ENCODE peak calls at places on chromosomes 13 and 19, in nine cellular contexts. One of them, this sample, is unnamed. For H3K36me3, the result is how much of the 10 kb centered on the place peaks cover.

GRCh38 chr19:55319786-55320185 is 5.4 kb downstream of the TMEM150B start:
- DNase-seq in thoracic aorta: no peak
- DNase-seq in lung: no peak
- DNase-seq in A673: peak
- DNase-seq in fibroblast of lung: peak
- DNase-seq in MG63: peak
- DNase-seq in GM23248: peak
- DNase-seq in brain microvascular endothelial cell: peak
- DNase-seq in transverse colon: no peak
- DNase-seq in this sample: peak

GRCh38 chr19:7917292-7918061 is 2.7 kb upstream of the SNAPC2 start:
- DNase-seq in thoracic aorta: no peak
- DNase-seq in lung: no peak
- DNase-seq in A673: peak
- DNase-seq in fibroblast of lung: peak
- DNase-seq in MG63: no peak
- DNase-seq in GM23248: peak
- DNase-seq in brain microvascular endothelial cell: peak
- DNase-seq in transverse colon: peak
- DNase-seq in this sample: peak

GRCh38 chr19:17420267-17420924 is 549 bp downstream of the MVB12A start:
- DNase-seq in thoracic aorta: no peak
- DNase-seq in lung: no peak
- DNase-seq in A673: no peak
- DNase-seq in fibroblast of lung: peak
- DNase-seq in MG63: peak
- DNase-seq in GM23248: peak
- DNase-seq in brain microvascular endothelial cell: no peak
- DNase-seq in transverse colon: peak
- DNase-seq in this sample: peak

GRCh38 chr19:15161028-15161984 is 39.5 kb downstream of the NOTCH3 start:
- DNase-seq in thoracic aorta: no peak
- DNase-seq in lung: no peak
- DNase-seq in A673: peak
- DNase-seq in fibroblast of lung: peak
- DNase-seq in MG63: no peak
- DNase-seq in GM23248: peak
- DNase-seq in brain microvascular endothelial cell: no peak
- DNase-seq in transverse colon: no peak
- DNase-seq in this sample: no peak

GRCh38 chr13:49536144-49536873 is 40.6 kb downstream of the PHF11 start:
- DNase-seq in thoracic aorta: no peak
- DNase-seq in lung: no peak
- DNase-seq in A673: no peak
- DNase-seq in fibroblast of lung: no peak
- DNase-seq in MG63: no peak
- DNase-seq in GM23248: no peak
- DNase-seq in brain microvascular endothelial cell: no peak
- DNase-seq in transverse colon: no peak
- DNase-seq in this sample: no peak

GRCh38 chr19:1288528-1289394 is 3.1 kb downstream of the EFNA2 start:
- DNase-seq in thoracic aorta: no peak
- DNase-seq in lung: no peak
- DNase-seq in A673: no peak
- DNase-seq in fibroblast of lung: no peak
- DNase-seq in MG63: no peak
- DNase-seq in GM23248: no peak
- DNase-seq in brain microvascular endothelial cell: no peak
- DNase-seq in transverse colon: no peak
- DNase-seq in this sample: no peak

GRCh38 chr19:39339636-39340035 is 2.6 kb upstream of the SAMD4B start:
- DNase-seq in thoracic aorta: no peak
- DNase-seq in lung: no peak
- DNase-seq in A673: no peak
- DNase-seq in fibroblast of lung: no peak
- DNase-seq in MG63: no peak
- DNase-seq in GM23248: no peak
- DNase-seq in brain microvascular endothelial cell: no peak
- DNase-seq in transverse colon: no peak
- DNase-seq in this sample: no peak

GRCh38 chr19:41706741-41707501 is 1.5 kb upstream of the CEACAM5 start:
- DNase-seq in thoracic aorta: no peak
- DNase-seq in lung: peak
- DNase-seq in A673: peak
- DNase-seq in fibroblast of lung: no peak
- DNase-seq in MG63: peak
- DNase-seq in GM23248: peak
- DNase-seq in brain microvascular endothelial cell: no peak
- DNase-seq in transverse colon: peak
- DNase-seq in this sample: peak

GRCh38 chr13:95494082-95494681 is 58.3 kb upstream of the CLDN10 start:
- DNase-seq in thoracic aorta: no peak
- DNase-seq in lung: no peak
- DNase-seq in A673: peak
- DNase-seq in fibroblast of lung: peak
- DNase-seq in MG63: no peak
- DNase-seq in GM23248: peak
- DNase-seq in brain microvascular endothelial cell: peak
- DNase-seq in transverse colon: no peak
- DNase-seq in this sample: peak

GRCh38 chr13:27338816-27339215 is 68.2 kb downstream of the RASL11A start:
- DNase-seq in thoracic aorta: no peak
- DNase-seq in lung: no peak
- DNase-seq in A673: peak
- DNase-seq in fibroblast of lung: no peak
- DNase-seq in MG63: no peak
- DNase-seq in GM23248: peak
- DNase-seq in brain microvascular endothelial cell: no peak
- DNase-seq in transverse colon: no peak
- DNase-seq in this sample: peak

GRCh38 chr13:36094478-36094877 is 36.7 kb downstream of the DCLK1 start:
- DNase-seq in thoracic aorta: no peak
- DNase-seq in lung: no peak
- DNase-seq in A673: peak
- DNase-seq in fibroblast of lung: no peak
- DNase-seq in MG63: no peak
- DNase-seq in GM23248: no peak
- DNase-seq in brain microvascular endothelial cell: no peak
- DNase-seq in transverse colon: no peak
- DNase-seq in this sample: no peak

GRCh38 chr19:33426621-33427475 is 53.3 kb downstream of the CEBPG start:
- DNase-seq in thoracic aorta: no peak
- DNase-seq in lung: no peak
- DNase-seq in A673: no peak
- DNase-seq in fibroblast of lung: no peak
- DNase-seq in MG63: no peak
- DNase-seq in GM23248: no peak
- DNase-seq in brain microvascular endothelial cell: no peak
- DNase-seq in transverse colon: no peak
- DNase-seq in this sample: no peak

GRCh38 chr13:111187879-111188643 is 73.0 kb downstream of the ARHGEF7 start:
- DNase-seq in thoracic aorta: no peak
- DNase-seq in lung: no peak
- DNase-seq in A673: no peak
- DNase-seq in fibroblast of lung: peak
- DNase-seq in MG63: no peak
- DNase-seq in GM23248: peak
- DNase-seq in brain microvascular endothelial cell: no peak
- DNase-seq in transverse colon: no peak
- DNase-seq in this sample: no peak

GRCh38 chr13:97720881-97721280 is 232.6 kb upstream of the IPO5 start:
- DNase-seq in thoracic aorta: no peak
- DNase-seq in lung: no peak
- DNase-seq in A673: no peak
- DNase-seq in fibroblast of lung: no peak
- DNase-seq in MG63: no peak
- DNase-seq in GM23248: no peak
- DNase-seq in brain microvascular endothelial cell: no peak
- DNase-seq in transverse colon: no peak
- DNase-seq in this sample: no peak

GRCh38 chr19:13600802-13601201 is 94.5 kb upstream of the CACNA1A start:
- DNase-seq in thoracic aorta: no peak
- DNase-seq in lung: no peak
- DNase-seq in A673: no peak
- DNase-seq in fibroblast of lung: no peak
- DNase-seq in MG63: no peak
- DNase-seq in GM23248: no peak
- DNase-seq in brain microvascular endothelial cell: no peak
- DNase-seq in transverse colon: no peak
- DNase-seq in this sample: no peak

GRCh38 chr19:49829200-49829599 is 11.1 kb downstream of the MED25 start:
- DNase-seq in thoracic aorta: no peak
- DNase-seq in lung: no peak
- DNase-seq in A673: no peak
- DNase-seq in fibroblast of lung: no peak
- DNase-seq in MG63: no peak
- DNase-seq in GM23248: no peak
- DNase-seq in brain microvascular endothelial cell: no peak
- DNase-seq in transverse colon: no peak
- DNase-seq in this sample: no peak

DNA sequence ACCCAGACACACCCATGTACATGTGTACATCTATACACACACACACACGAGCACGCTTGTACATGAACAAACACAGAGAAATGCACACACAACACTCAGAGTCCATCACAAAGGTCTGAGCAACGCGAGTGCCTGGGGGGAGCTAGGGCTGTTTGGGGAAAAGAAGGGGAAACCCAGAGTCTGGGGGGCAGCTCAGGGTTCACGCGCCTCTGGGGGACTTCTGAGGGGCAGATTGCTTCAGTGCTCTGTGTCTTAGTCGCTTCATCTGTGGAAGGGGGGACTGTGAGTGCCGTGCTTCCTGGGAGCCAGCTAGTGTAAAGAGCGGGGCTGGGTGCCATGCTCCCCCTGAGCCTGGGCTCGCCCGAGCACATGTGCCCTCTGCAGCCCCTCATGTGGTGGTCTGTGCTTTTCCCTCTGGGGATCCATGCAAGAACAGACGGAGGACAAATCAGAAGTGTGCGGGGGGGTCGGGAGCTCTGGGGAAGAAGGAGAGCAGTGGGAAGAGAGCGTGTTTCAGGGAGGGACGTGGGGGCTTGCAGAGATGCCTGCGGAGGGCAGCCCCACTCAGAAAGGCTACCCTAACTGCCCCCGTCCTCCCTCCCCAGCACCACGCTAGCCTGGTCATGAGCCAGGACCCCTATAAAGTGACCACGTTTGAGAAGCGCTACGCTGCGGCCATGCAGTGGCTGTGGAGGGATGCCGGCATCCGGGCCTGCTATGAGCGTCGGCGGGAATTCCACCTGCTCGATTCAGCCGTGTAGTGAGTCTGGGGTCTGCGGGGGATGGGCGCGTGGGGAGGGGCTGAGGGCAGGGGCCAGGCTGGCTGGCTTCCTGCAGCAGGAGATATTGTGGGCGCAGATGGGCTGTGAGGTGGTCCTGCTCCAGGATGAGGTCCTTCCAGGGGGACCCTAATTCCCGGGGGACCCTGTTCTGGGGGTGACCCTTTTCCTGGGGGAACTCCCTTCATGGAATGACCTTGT is 14.0 kb downstream of the GNA15 start:
- DNase-seq in thoracic aorta: no peak
- DNase-seq in lung: no peak
- DNase-seq in A673: no peak
- DNase-seq in fibroblast of lung: no peak
- DNase-seq in MG63: no peak
- DNase-seq in GM23248: no peak
- DNase-seq in brain microvascular endothelial cell: no peak
- DNase-seq in transverse colon: no peak
- DNase-seq in this sample: no peak
- H3K4me3 ChIP-seq in thoracic aorta: no peak
- H3K4me3 ChIP-seq in lung: no peak
- H3K4me3 ChIP-seq in A673: no peak
- H3K4me3 ChIP-seq in fibroblast of lung: no peak
- H3K4me3 ChIP-seq in MG63: no peak
- H3K4me3 ChIP-seq in GM23248: no peak
- H3K4me3 ChIP-seq in brain microvascular endothelial cell: no peak
- H3K4me3 ChIP-seq in transverse colon: no peak
- H3K4me3 ChIP-seq in this sample: no peak

GRCh38 chr19:11552666-11553372 is 6.2 kb downstream of the ELOF1 start:
- DNase-seq in thoracic aorta: no peak
- DNase-seq in lung: no peak
- DNase-seq in A673: no peak
- DNase-seq in fibroblast of lung: no peak
- DNase-seq in MG63: no peak
- DNase-seq in GM23248: no peak
- DNase-seq in brain microvascular endothelial cell: no peak
- DNase-seq in transverse colon: no peak
- DNase-seq in this sample: no peak
- H3K36me3 ChIP-seq in thoracic aorta: half or more
- H3K36me3 ChIP-seq in lung: under half
- H3K36me3 ChIP-seq in A673: under half
- H3K36me3 ChIP-seq in fibroblast of lung: under half
- H3K36me3 ChIP-seq in MG63: under half
- H3K36me3 ChIP-seq in GM23248: under half
- H3K36me3 ChIP-seq in brain microvascular endothelial cell: under half
- H3K36me3 ChIP-seq in transverse colon: under half
- H3K36me3 ChIP-seq in this sample: under half

GRCh38 chr19:10518444-10519361 is 1.5 kb upstream of the S1PR5 start:
- DNase-seq in thoracic aorta: no peak
- DNase-seq in lung: no peak
- DNase-seq in A673: no peak
- DNase-seq in fibroblast of lung: no peak
- DNase-seq in MG63: no peak
- DNase-seq in GM23248: no peak
- DNase-seq in brain microvascular endothelial cell: no peak
- DNase-seq in transverse colon: no peak
- DNase-seq in this sample: no peak
- H3K4me3 ChIP-seq in thoracic aorta: peak
- H3K4me3 ChIP-seq in lung: no peak
- H3K4me3 ChIP-seq in A673: no peak
- H3K4me3 ChIP-seq in fibroblast of lung: no peak
- H3K4me3 ChIP-seq in MG63: no peak
- H3K4me3 ChIP-seq in GM23248: peak
- H3K4me3 ChIP-seq in brain microvascular endothelial cell: peak
- H3K4me3 ChIP-seq in transverse colon: no peak
- H3K4me3 ChIP-seq in this sample: no peak

DNA sequence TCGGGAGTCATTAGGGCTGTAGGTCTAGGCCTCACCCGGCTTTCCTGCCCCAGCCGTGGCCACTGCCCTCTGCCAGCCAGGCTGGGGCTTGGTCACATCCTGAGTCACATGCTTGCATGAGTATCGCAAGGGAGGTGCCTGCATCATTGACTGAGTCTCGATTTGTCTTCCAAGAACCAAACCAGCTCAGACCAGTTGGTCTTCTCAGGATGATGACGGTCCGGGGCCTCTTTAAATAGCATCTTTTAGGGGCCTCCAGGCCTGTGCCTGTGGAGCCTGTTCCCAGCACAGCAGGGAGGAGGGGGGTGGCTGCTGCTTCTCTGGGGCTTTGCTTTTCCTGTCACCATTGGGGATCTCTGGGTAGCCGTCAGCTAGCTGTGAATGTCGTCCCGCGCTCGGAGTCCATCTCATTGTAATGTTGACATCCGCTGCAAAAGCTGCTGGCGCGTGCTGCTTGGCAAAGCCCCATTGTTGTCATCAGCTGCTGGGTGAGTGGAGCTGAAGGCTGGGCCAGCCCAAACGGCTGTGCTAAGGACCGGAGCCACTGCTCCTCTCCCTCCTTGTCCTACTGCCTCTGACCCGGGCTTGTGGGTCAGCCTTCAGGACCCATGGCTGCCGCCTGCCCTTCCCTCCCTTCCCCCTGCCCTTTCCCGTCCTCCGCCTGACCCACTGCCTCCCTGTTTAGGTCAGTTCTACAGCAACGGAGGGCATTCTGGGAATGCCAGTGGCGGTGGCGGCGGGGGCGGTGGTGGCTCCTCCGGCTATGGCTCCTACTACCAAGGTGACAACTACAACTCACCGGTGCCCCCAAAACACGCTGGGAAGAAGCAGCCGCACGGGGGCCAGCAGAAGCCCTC is 14.3 kb upstream of the QTRT1 start:
- DNase-seq in thoracic aorta: no peak
- DNase-seq in lung: no peak
- DNase-seq in A673: peak
- DNase-seq in fibroblast of lung: peak
- DNase-seq in MG63: no peak
- DNase-seq in GM23248: peak
- DNase-seq in brain microvascular endothelial cell: peak
- DNase-seq in transverse colon: no peak
- DNase-seq in this sample: no peak
- H3K36me3 ChIP-seq in thoracic aorta: half or more
- H3K36me3 ChIP-seq in lung: half or more
- H3K36me3 ChIP-seq in A673: half or more
- H3K36me3 ChIP-seq in fibroblast of lung: half or more
- H3K36me3 ChIP-seq in MG63: half or more
- H3K36me3 ChIP-seq in GM23248: under half
- H3K36me3 ChIP-seq in brain microvascular endothelial cell: half or more
- H3K36me3 ChIP-seq in transverse colon: under half
- H3K36me3 ChIP-seq in this sample: under half